ENCODE peak calls at places on chromosomes 2 and 18, in eight cellular contexts. One of them, this sample, is unnamed.

GRCh38 chr2:143684731-143685364 is 555.6 kb downstream of the ARHGAP15 start:
- DNase-seq in WERI-Rb-1: peak; percentile 68
- DNase-seq in HFFc6: no peak
- DNase-seq in trophoblast cell: no peak
- DNase-seq in posterior vena cava: no peak
- DNase-seq in bronchial epithelial cell: no peak
- DNase-seq in midbrain: no peak
- DNase-seq in colonic mucosa: no peak
- DNase-seq in this sample: no peak

GRCh38 chr2:43273477-43273876 is 47.1 kb upstream of the ZFP36L2 start:
- DNase-seq in WERI-Rb-1: no peak
- DNase-seq in HFFc6: peak; percentile 36
- DNase-seq in trophoblast cell: peak; percentile 5
- DNase-seq in posterior vena cava: peak; percentile 85
- DNase-seq in bronchial epithelial cell: no peak
- DNase-seq in midbrain: no peak
- DNase-seq in colonic mucosa: no peak
- DNase-seq in this sample: no peak

GRCh38 chr2:18792226-18792629 is 202.9 kb upstream of the NT5C1B start:
- DNase-seq in WERI-Rb-1: no peak
- DNase-seq in HFFc6: no peak
- DNase-seq in trophoblast cell: no peak
- DNase-seq in posterior vena cava: no peak
- DNase-seq in bronchial epithelial cell: no peak
- DNase-seq in midbrain: no peak
- DNase-seq in colonic mucosa: no peak
- DNase-seq in this sample: no peak

GRCh38 chr2:212271583-212271982 is 267.0 kb downstream of the ERBB4 start:
- DNase-seq in WERI-Rb-1: no peak
- DNase-seq in HFFc6: no peak
- DNase-seq in trophoblast cell: no peak
- DNase-seq in posterior vena cava: no peak
- DNase-seq in bronchial epithelial cell: no peak
- DNase-seq in midbrain: no peak
- DNase-seq in colonic mucosa: no peak
- DNase-seq in this sample: no peak

GRCh38 chr2:240231838-240232244 is 91.4 kb upstream of the OTOS start:
- DNase-seq in WERI-Rb-1: no peak
- DNase-seq in HFFc6: no peak
- DNase-seq in trophoblast cell: no peak
- DNase-seq in posterior vena cava: peak; percentile 76
- DNase-seq in bronchial epithelial cell: no peak
- DNase-seq in midbrain: no peak
- DNase-seq in colonic mucosa: peak; percentile 13
- DNase-seq in this sample: no peak

GRCh38 chr2:229888031-229888430 is 33.8 kb downstream of the TRIP12 start:
- DNase-seq in WERI-Rb-1: no peak
- DNase-seq in HFFc6: no peak
- DNase-seq in trophoblast cell: no peak
- DNase-seq in posterior vena cava: no peak
- DNase-seq in bronchial epithelial cell: peak; percentile 66
- DNase-seq in midbrain: no peak
- DNase-seq in colonic mucosa: no peak
- DNase-seq in this sample: no peak

GRCh38 chr2:109475531-109476210 is 138.1 kb downstream of the SEPTIN10 start:
- DNase-seq in WERI-Rb-1: no peak
- DNase-seq in HFFc6: peak; percentile 58
- DNase-seq in trophoblast cell: no peak
- DNase-seq in posterior vena cava: peak; percentile 37
- DNase-seq in bronchial epithelial cell: peak; percentile 86
- DNase-seq in midbrain: no peak
- DNase-seq in colonic mucosa: no peak
- DNase-seq in this sample: no peak

GRCh38 chr2:221210686-221211085 is 361.4 kb downstream of the EPHA4 start:
- DNase-seq in WERI-Rb-1: no peak
- DNase-seq in HFFc6: no peak
- DNase-seq in trophoblast cell: no peak
- DNase-seq in posterior vena cava: no peak
- DNase-seq in bronchial epithelial cell: no peak
- DNase-seq in midbrain: no peak
- DNase-seq in colonic mucosa: no peak
- DNase-seq in this sample: no peak

GRCh38 chr2:149189769-149190168 is 140.6 kb upstream of the LYPD6 start:
- DNase-seq in WERI-Rb-1: no peak
- DNase-seq in HFFc6: no peak
- DNase-seq in trophoblast cell: no peak
- DNase-seq in posterior vena cava: no peak
- DNase-seq in bronchial epithelial cell: no peak
- DNase-seq in midbrain: no peak
- DNase-seq in colonic mucosa: no peak
- DNase-seq in this sample: no peak

GRCh38 chr2:24721470-24721869 is 71.7 kb downstream of the PTRHD1 start:
- DNase-seq in WERI-Rb-1: peak; percentile 37
- DNase-seq in HFFc6: peak; percentile 58
- DNase-seq in trophoblast cell: no peak
- DNase-seq in posterior vena cava: peak; percentile 84
- DNase-seq in bronchial epithelial cell: peak; percentile 57
- DNase-seq in midbrain: peak; percentile 93
- DNase-seq in colonic mucosa: peak; percentile 61
- DNase-seq in this sample: no peak

GRCh38 chr2:185372188-185372587 is 366.4 kb upstream of the FSIP2 start:
- DNase-seq in WERI-Rb-1: no peak
- DNase-seq in HFFc6: no peak
- DNase-seq in trophoblast cell: no peak
- DNase-seq in posterior vena cava: no peak
- DNase-seq in bronchial epithelial cell: peak; percentile 51
- DNase-seq in midbrain: no peak
- DNase-seq in colonic mucosa: peak; percentile 67
- DNase-seq in this sample: no peak

GRCh38 chr18:10261315-10262276 is 192.8 kb upstream of the APCDD1 start:
- DNase-seq in WERI-Rb-1: no peak
- DNase-seq in HFFc6: no peak
- DNase-seq in trophoblast cell: no peak
- DNase-seq in posterior vena cava: no peak
- DNase-seq in bronchial epithelial cell: peak; percentile 18
- DNase-seq in midbrain: no peak
- DNase-seq in colonic mucosa: no peak
- DNase-seq in this sample: no peak

GRCh38 chr2:26778076-26778475 is 7.8 kb upstream of the CENPA start:
- DNase-seq in WERI-Rb-1: no peak
- DNase-seq in HFFc6: no peak
- DNase-seq in trophoblast cell: no peak
- DNase-seq in posterior vena cava: no peak
- DNase-seq in bronchial epithelial cell: no peak
- DNase-seq in midbrain: no peak
- DNase-seq in colonic mucosa: no peak
- DNase-seq in this sample: no peak

GRCh38 chr2:227164745-227165350 is 424 bp downstream of the COL4A3 start:
- DNase-seq in WERI-Rb-1: peak; percentile 20
- DNase-seq in HFFc6: no peak
- DNase-seq in trophoblast cell: no peak
- DNase-seq in posterior vena cava: no peak
- DNase-seq in bronchial epithelial cell: no peak
- DNase-seq in midbrain: no peak
- DNase-seq in colonic mucosa: peak; percentile 29
- DNase-seq in this sample: no peak

GRCh38 chr2:74576151-74576755 is 21.7 kb downstream of the DOK1 start:
- DNase-seq in WERI-Rb-1: no peak
- DNase-seq in HFFc6: peak; percentile 88
- DNase-seq in trophoblast cell: no peak
- DNase-seq in posterior vena cava: no peak
- DNase-seq in bronchial epithelial cell: no peak
- DNase-seq in midbrain: no peak
- DNase-seq in colonic mucosa: no peak
- DNase-seq in this sample: no peak

GRCh38 chr2:47422560-47422959 is 19.6 kb downstream of the MSH2 start:
- DNase-seq in WERI-Rb-1: no peak
- DNase-seq in HFFc6: peak; percentile 60
- DNase-seq in trophoblast cell: no peak
- DNase-seq in posterior vena cava: no peak
- DNase-seq in bronchial epithelial cell: peak; percentile 65
- DNase-seq in midbrain: no peak
- DNase-seq in colonic mucosa: no peak
- DNase-seq in this sample: no peak

GRCh38 chr2:41395692-41396091 is 652.1 kb upstream of the PKDCC start:
- DNase-seq in WERI-Rb-1: no peak
- DNase-seq in HFFc6: no peak
- DNase-seq in trophoblast cell: no peak
- DNase-seq in posterior vena cava: no peak
- DNase-seq in bronchial epithelial cell: no peak
- DNase-seq in midbrain: no peak
- DNase-seq in colonic mucosa: no peak
- DNase-seq in this sample: no peak

GRCh38 chr18:77063256-77063655 is 69.3 kb downstream of the MBP start:
- DNase-seq in WERI-Rb-1: no peak
- DNase-seq in HFFc6: no peak
- DNase-seq in trophoblast cell: no peak
- DNase-seq in posterior vena cava: no peak
- DNase-seq in bronchial epithelial cell: peak; percentile 91
- DNase-seq in midbrain: no peak
- DNase-seq in colonic mucosa: peak; percentile 64
- DNase-seq in this sample: no peak

GRCh38 chr2:118387509-118387908 is 299.2 kb downstream of the INSIG2 start:
- DNase-seq in WERI-Rb-1: no peak
- DNase-seq in HFFc6: no peak
- DNase-seq in trophoblast cell: no peak
- DNase-seq in posterior vena cava: no peak
- DNase-seq in bronchial epithelial cell: peak; percentile 93
- DNase-seq in midbrain: no peak
- DNase-seq in colonic mucosa: no peak
- DNase-seq in this sample: no peak

GRCh38 chr18:79600141-79600540 is 79.5 kb upstream of the CTDP1 start:
- DNase-seq in WERI-Rb-1: no peak
- DNase-seq in HFFc6: no peak
- DNase-seq in trophoblast cell: no peak
- DNase-seq in posterior vena cava: peak; percentile 56
- DNase-seq in bronchial epithelial cell: no peak
- DNase-seq in midbrain: no peak
- DNase-seq in colonic mucosa: no peak
- DNase-seq in this sample: no peak

GRCh38 chr2:113716291-113716690 is 40.2 kb downstream of the SLC35F5 start:
- DNase-seq in WERI-Rb-1: no peak
- DNase-seq in HFFc6: peak; percentile 41
- DNase-seq in trophoblast cell: no peak
- DNase-seq in posterior vena cava: no peak
- DNase-seq in bronchial epithelial cell: no peak
- DNase-seq in midbrain: no peak
- DNase-seq in colonic mucosa: no peak
- DNase-seq in this sample: no peak

GRCh38 chr2:1546023-1546591 is 132.8 kb downstream of the TPO start:
- DNase-seq in WERI-Rb-1: peak; percentile 61
- DNase-seq in HFFc6: peak; percentile 42
- DNase-seq in trophoblast cell: peak; percentile 37
- DNase-seq in posterior vena cava: no peak
- DNase-seq in bronchial epithelial cell: peak; percentile 42
- DNase-seq in midbrain: peak; percentile 66
- DNase-seq in colonic mucosa: no peak
- DNase-seq in this sample: peak; percentile 41

GRCh38 chr2:120660771-120661459 is 74.8 kb upstream of the GLI2 start:
- DNase-seq in WERI-Rb-1: no peak
- DNase-seq in HFFc6: no peak
- DNase-seq in trophoblast cell: no peak
- DNase-seq in posterior vena cava: no peak
- DNase-seq in bronchial epithelial cell: no peak
- DNase-seq in midbrain: no peak
- DNase-seq in colonic mucosa: no peak
- DNase-seq in this sample: no peak

GRCh38 chr2:188042412-188042811 is 249.3 kb upstream of the GULP1 start:
- DNase-seq in WERI-Rb-1: no peak
- DNase-seq in HFFc6: peak; percentile 51
- DNase-seq in trophoblast cell: no peak
- DNase-seq in posterior vena cava: no peak
- DNase-seq in bronchial epithelial cell: peak; percentile 63
- DNase-seq in midbrain: no peak
- DNase-seq in colonic mucosa: no peak
- DNase-seq in this sample: no peak

GRCh38 chr18:14117611-14118010 is 14.6 kb downstream of the ZNF519 start:
- DNase-seq in WERI-Rb-1: no peak
- DNase-seq in HFFc6: no peak
- DNase-seq in trophoblast cell: no peak
- DNase-seq in posterior vena cava: no peak
- DNase-seq in bronchial epithelial cell: no peak
- DNase-seq in midbrain: no peak
- DNase-seq in colonic mucosa: no peak
- DNase-seq in this sample: no peak

GRCh38 chr2:128520787-128521186 is 202.1 kb upstream of the HS6ST1 start:
- DNase-seq in WERI-Rb-1: no peak
- DNase-seq in HFFc6: no peak
- DNase-seq in trophoblast cell: no peak
- DNase-seq in posterior vena cava: no peak
- DNase-seq in bronchial epithelial cell: no peak
- DNase-seq in midbrain: no peak
- DNase-seq in colonic mucosa: no peak
- DNase-seq in this sample: no peak

GRCh38 chr2:191691016-191691725 is 13.2 kb downstream of the NABP1 start:
- DNase-seq in WERI-Rb-1: peak; percentile 28
- DNase-seq in HFFc6: peak; percentile 84
- DNase-seq in trophoblast cell: peak; percentile 87
- DNase-seq in posterior vena cava: no peak
- DNase-seq in bronchial epithelial cell: peak; percentile 86
- DNase-seq in midbrain: peak; percentile 69
- DNase-seq in colonic mucosa: peak; percentile 64
- DNase-seq in this sample: peak; percentile 79

GRCh38 chr2:183428881-183429280 is 304.6 kb downstream of the NUP35 start:
- DNase-seq in WERI-Rb-1: no peak
- DNase-seq in HFFc6: no peak
- DNase-seq in trophoblast cell: peak; percentile 81
- DNase-seq in posterior vena cava: no peak
- DNase-seq in bronchial epithelial cell: no peak
- DNase-seq in midbrain: no peak
- DNase-seq in colonic mucosa: no peak
- DNase-seq in this sample: no peak

GRCh38 chr18:63869374-63869773 is 18.1 kb upstream of the SERPINB2 start:
- DNase-seq in WERI-Rb-1: no peak
- DNase-seq in HFFc6: peak; percentile 98
- DNase-seq in trophoblast cell: peak; percentile 94
- DNase-seq in posterior vena cava: no peak
- DNase-seq in bronchial epithelial cell: peak; percentile 88
- DNase-seq in midbrain: no peak
- DNase-seq in colonic mucosa: no peak
- DNase-seq in this sample: no peak

GRCh38 chr2:180048256-180048655 is 41.2 kb upstream of the CWC22 start:
- DNase-seq in WERI-Rb-1: no peak
- DNase-seq in HFFc6: no peak
- DNase-seq in trophoblast cell: no peak
- DNase-seq in posterior vena cava: no peak
- DNase-seq in bronchial epithelial cell: no peak
- DNase-seq in midbrain: no peak
- DNase-seq in colonic mucosa: no peak
- DNase-seq in this sample: no peak

This sample was measured in SW 1271.